ENCODE peak calls at places on chromosomes 6 and 20, in eight cellular contexts. One of them, this sample, is unnamed.

GRCh38 chr20:14009206-14009605 is 13.9 kb downstream of the MACROD2 start:
- DNase-seq in AG09319: no peak
- DNase-seq in glutamatergic neuron: no peak
- DNase-seq in HCEC 1CT: no peak
- DNase-seq in T-helper 17 cell: no peak
- DNase-seq in cardiac muscle cell: no peak
- DNase-seq in iPS DF 6.9: no peak
- DNase-seq in C1 segment of cervical spinal cord: no peak
- DNase-seq in this sample: no peak

GRCh38 chr20:1805161-1805581 is 90.0 kb upstream of the SIRPA start:
- DNase-seq in AG09319: no peak
- DNase-seq in glutamatergic neuron: no peak
- DNase-seq in HCEC 1CT: no peak
- DNase-seq in T-helper 17 cell: no peak
- DNase-seq in cardiac muscle cell: no peak
- DNase-seq in iPS DF 6.9: no peak
- DNase-seq in C1 segment of cervical spinal cord: no peak
- DNase-seq in this sample: no peak

GRCh38 chr20:63049561-63050221 is 42.9 kb upstream of the BHLHE23 start:
- DNase-seq in AG09319: no peak
- DNase-seq in glutamatergic neuron: peak
- DNase-seq in HCEC 1CT: no peak
- DNase-seq in T-helper 17 cell: no peak
- DNase-seq in cardiac muscle cell: no peak
- DNase-seq in iPS DF 6.9: no peak
- DNase-seq in C1 segment of cervical spinal cord: no peak
- DNase-seq in this sample: no peak

GRCh38 chr6:7897461-7898192 is 13.0 kb downstream of the TXNDC5 start:
- DNase-seq in AG09319: no peak
- DNase-seq in glutamatergic neuron: no peak
- DNase-seq in HCEC 1CT: no peak
- DNase-seq in T-helper 17 cell: no peak
- DNase-seq in cardiac muscle cell: no peak
- DNase-seq in iPS DF 6.9: no peak
- DNase-seq in C1 segment of cervical spinal cord: no peak
- DNase-seq in this sample: no peak

GRCh38 chr6:90859612-90860011 is 272.7 kb upstream of the MAP3K7 start:
- DNase-seq in AG09319: no peak
- DNase-seq in glutamatergic neuron: peak
- DNase-seq in HCEC 1CT: no peak
- DNase-seq in T-helper 17 cell: no peak
- DNase-seq in cardiac muscle cell: peak
- DNase-seq in iPS DF 6.9: no peak
- DNase-seq in C1 segment of cervical spinal cord: no peak
- DNase-seq in this sample: no peak

GRCh38 chr6:137269803-137270202 is 50.6 kb upstream of the IFNGR1 start:
- DNase-seq in AG09319: no peak
- DNase-seq in glutamatergic neuron: no peak
- DNase-seq in HCEC 1CT: no peak
- DNase-seq in T-helper 17 cell: no peak
- DNase-seq in cardiac muscle cell: no peak
- DNase-seq in iPS DF 6.9: no peak
- DNase-seq in C1 segment of cervical spinal cord: no peak
- DNase-seq in this sample: no peak

GRCh38 chr6:7150381-7151064 is 42.8 kb downstream of the RREB1 start:
- DNase-seq in AG09319: no peak
- DNase-seq in glutamatergic neuron: peak
- DNase-seq in HCEC 1CT: no peak
- DNase-seq in T-helper 17 cell: no peak
- DNase-seq in cardiac muscle cell: no peak
- DNase-seq in iPS DF 6.9: no peak
- DNase-seq in C1 segment of cervical spinal cord: no peak
- DNase-seq in this sample: no peak

GRCh38 chr6:69846312-69846711 is 20.0 kb upstream of the COL19A1 start:
- DNase-seq in AG09319: no peak
- DNase-seq in glutamatergic neuron: no peak
- DNase-seq in HCEC 1CT: no peak
- DNase-seq in T-helper 17 cell: no peak
- DNase-seq in cardiac muscle cell: no peak
- DNase-seq in iPS DF 6.9: no peak
- DNase-seq in C1 segment of cervical spinal cord: no peak
- DNase-seq in this sample: no peak

GRCh38 chr20:34269996-34270627 is 28.9 kb downstream of the ASIP start:
- DNase-seq in AG09319: no peak
- DNase-seq in glutamatergic neuron: no peak
- DNase-seq in HCEC 1CT: no peak
- DNase-seq in T-helper 17 cell: no peak
- DNase-seq in cardiac muscle cell: no peak
- DNase-seq in iPS DF 6.9: no peak
- DNase-seq in C1 segment of cervical spinal cord: no peak
- DNase-seq in this sample: no peak

GRCh38 chr6:39841291-39841690 is 49.1 kb downstream of the DAAM2 start:
- DNase-seq in AG09319: no peak
- DNase-seq in glutamatergic neuron: no peak
- DNase-seq in HCEC 1CT: no peak
- DNase-seq in T-helper 17 cell: no peak
- DNase-seq in cardiac muscle cell: peak
- DNase-seq in iPS DF 6.9: no peak
- DNase-seq in C1 segment of cervical spinal cord: no peak
- DNase-seq in this sample: no peak

GRCh38 chr20:1397710-1398109 is 4.9 kb upstream of the FKBP1A start:
- DNase-seq in AG09319: no peak
- DNase-seq in glutamatergic neuron: no peak
- DNase-seq in HCEC 1CT: no peak
- DNase-seq in T-helper 17 cell: no peak
- DNase-seq in cardiac muscle cell: no peak
- DNase-seq in iPS DF 6.9: no peak
- DNase-seq in C1 segment of cervical spinal cord: no peak
- DNase-seq in this sample: no peak

GRCh38 chr6:164276211-164276610 is 861.7 kb downstream of the QKI start:
- DNase-seq in AG09319: no peak
- DNase-seq in glutamatergic neuron: no peak
- DNase-seq in HCEC 1CT: no peak
- DNase-seq in T-helper 17 cell: no peak
- DNase-seq in cardiac muscle cell: no peak
- DNase-seq in iPS DF 6.9: no peak
- DNase-seq in C1 segment of cervical spinal cord: no peak
- DNase-seq in this sample: no peak

GRCh38 chr20:45070932-45071632 is 29.8 kb downstream of the KCNS1 start:
- DNase-seq in AG09319: no peak
- DNase-seq in glutamatergic neuron: no peak
- DNase-seq in HCEC 1CT: peak
- DNase-seq in T-helper 17 cell: no peak
- DNase-seq in cardiac muscle cell: no peak
- DNase-seq in iPS DF 6.9: no peak
- DNase-seq in C1 segment of cervical spinal cord: no peak
- DNase-seq in this sample: no peak

GRCh38 chr6:36716476-36717093 is 19.0 kb downstream of the RAB44 start:
- DNase-seq in AG09319: no peak
- DNase-seq in glutamatergic neuron: no peak
- DNase-seq in HCEC 1CT: no peak
- DNase-seq in T-helper 17 cell: no peak
- DNase-seq in cardiac muscle cell: no peak
- DNase-seq in iPS DF 6.9: no peak
- DNase-seq in C1 segment of cervical spinal cord: no peak
- DNase-seq in this sample: no peak

GRCh38 chr20:50328161-50328979 is 137.7 kb downstream of the CEBPB start:
- DNase-seq in AG09319: no peak
- DNase-seq in glutamatergic neuron: no peak
- DNase-seq in HCEC 1CT: no peak
- DNase-seq in T-helper 17 cell: no peak
- DNase-seq in cardiac muscle cell: no peak
- DNase-seq in iPS DF 6.9: no peak
- DNase-seq in C1 segment of cervical spinal cord: no peak
- DNase-seq in this sample: no peak

GRCh38 chr6:93468291-93468690 is 48.9 kb upstream of the EPHA7 start:
- DNase-seq in AG09319: no peak
- DNase-seq in glutamatergic neuron: no peak
- DNase-seq in HCEC 1CT: no peak
- DNase-seq in T-helper 17 cell: no peak
- DNase-seq in cardiac muscle cell: peak
- DNase-seq in iPS DF 6.9: no peak
- DNase-seq in C1 segment of cervical spinal cord: no peak
- DNase-seq in this sample: no peak

GRCh38 chr6:101700655-101701054 is 307.1 kb downstream of the GRIK2 start:
- DNase-seq in AG09319: no peak
- DNase-seq in glutamatergic neuron: no peak
- DNase-seq in HCEC 1CT: no peak
- DNase-seq in T-helper 17 cell: no peak
- DNase-seq in cardiac muscle cell: no peak
- DNase-seq in iPS DF 6.9: no peak
- DNase-seq in C1 segment of cervical spinal cord: no peak
- DNase-seq in this sample: no peak

GRCh38 chr6:138455746-138456392 is 43.4 kb downstream of the NHSL1 start:
- DNase-seq in AG09319: no peak
- DNase-seq in glutamatergic neuron: no peak
- DNase-seq in HCEC 1CT: peak
- DNase-seq in T-helper 17 cell: no peak
- DNase-seq in cardiac muscle cell: no peak
- DNase-seq in iPS DF 6.9: no peak
- DNase-seq in C1 segment of cervical spinal cord: no peak
- DNase-seq in this sample: no peak

GRCh38 chr6:167350322-167350721 is 25.4 kb downstream of the TTLL2 start:
- DNase-seq in AG09319: no peak
- DNase-seq in glutamatergic neuron: no peak
- DNase-seq in HCEC 1CT: no peak
- DNase-seq in T-helper 17 cell: no peak
- DNase-seq in cardiac muscle cell: no peak
- DNase-seq in iPS DF 6.9: no peak
- DNase-seq in C1 segment of cervical spinal cord: no peak
- DNase-seq in this sample: no peak

GRCh38 chr6:81565071-81565470 is 187.4 kb downstream of the TENT5A start:
- DNase-seq in AG09319: no peak
- DNase-seq in glutamatergic neuron: no peak
- DNase-seq in HCEC 1CT: no peak
- DNase-seq in T-helper 17 cell: no peak
- DNase-seq in cardiac muscle cell: no peak
- DNase-seq in iPS DF 6.9: no peak
- DNase-seq in C1 segment of cervical spinal cord: no peak
- DNase-seq in this sample: no peak

GRCh38 chr6:55212147-55212546 is 37.8 kb downstream of the HCRTR2 start:
- DNase-seq in AG09319: no peak
- DNase-seq in glutamatergic neuron: no peak
- DNase-seq in HCEC 1CT: no peak
- DNase-seq in T-helper 17 cell: no peak
- DNase-seq in cardiac muscle cell: no peak
- DNase-seq in iPS DF 6.9: no peak
- DNase-seq in C1 segment of cervical spinal cord: no peak
- DNase-seq in this sample: no peak

GRCh38 chr6:45795678-45796077 is 220.0 kb downstream of the CLIC5 start:
- DNase-seq in AG09319: no peak
- DNase-seq in glutamatergic neuron: no peak
- DNase-seq in HCEC 1CT: no peak
- DNase-seq in T-helper 17 cell: no peak
- DNase-seq in cardiac muscle cell: no peak
- DNase-seq in iPS DF 6.9: no peak
- DNase-seq in C1 segment of cervical spinal cord: no peak
- DNase-seq in this sample: no peak